ENCODE peak calls at places on chromosomes 2 and 18, in six cellular contexts. J, U, Q, D, S and O are unnamed samples.

GRCh38 chr2:69119104-69119503 is 106.1 kb downstream of the ANTXR1 start:
- DNase-seq in D (peak; percentile 61), Q (no peak), U (peak; percentile 11), J (peak; percentile 77), S (no peak), O (no peak)

GRCh38 chr2:234377761-234378341 is 119.0 kb downstream of the ARL4C start:
- DNase-seq in J (no peak), D (no peak), U (no peak), Q (peak; percentile 45), S (no peak), O (no peak)

GRCh38 chr2:168584934-168585333 is 128.9 kb downstream of the CERS6 start:
- DNase-seq in S (no peak), Q (no peak), U (no peak), J (no peak), D (no peak), O (no peak)

GRCh38 chr2:147846382-147847081 is 1.7 kb downstream of the ACVR2A start:
- DNase-seq in D (no peak), Q (no peak), S (no peak), J (no peak), U (no peak), O (no peak)

GRCh38 chr2:167135691-167136090 is 247.4 kb downstream of the XIRP2 start:
- DNase-seq in Q (no peak), S (no peak), D (no peak), U (no peak), J (no peak), O (no peak)

GRCh38 chr18:79912409-79912991 is 39.0 kb downstream of the SLC66A2 start:
- DNase-seq in D (no peak), Q (peak; percentile 66), U (no peak), S (peak; percentile 80), J (peak; percentile 54), O (no peak)

GRCh38 chr18:7458873-7459272 is 108.2 kb upstream of the PTPRM start:
- DNase-seq in J (no peak), U (no peak), S (no peak), D (no peak), Q (no peak), O (no peak)

GRCh38 chr2:240509667-240510512 is 47.9 kb downstream of the ANKMY1 start:
- DNase-seq in J (no peak), D (no peak), Q (no peak), U (no peak), S (no peak), O (no peak)

GRCh38 chr18:78986018-78986481 is 6.4 kb downstream of the SALL3 start:
- DNase-seq in Q (no peak), J (no peak), D (no peak), S (no peak), U (peak; percentile 75), O (peak; percentile 6)

GRCh38 chr18:58496937-58497336 is 132.0 kb downstream of the ALPK2 start:
- DNase-seq in S (no peak), U (peak; percentile 77), Q (no peak), D (no peak), J (no peak), O (no peak)

GRCh38 chr2:47486858-47487497 is 84.0 kb downstream of the MSH2 start:
- DNase-seq in D (no peak), U (no peak), Q (no peak), J (no peak), S (no peak), O (peak; percentile 26)

GRCh38 chr18:45783097-45784075 is 42.1 kb upstream of the SIGLEC15 start:
- DNase-seq in Q (no peak), S (no peak), D (no peak), J (no peak), U (peak; percentile 71), O (no peak)

GRCh38 chr2:173448938-173449471 is 94.3 kb downstream of the CDCA7 start:
- DNase-seq in Q (peak; percentile 83), D (peak; percentile 88), S (peak; percentile 84), U (peak; percentile 98), J (peak; percentile 79), O (peak; percentile 86)
- H3K4me3 ChIP-seq in Q (peak overlapping the region; percentile 46), D (no peak overlapping the region), S (peak overlapping the region; percentile 48), U (peak overlapping the region; percentile 35), J (peak overlapping the region; percentile 28), O (no peak overlapping the region)

GRCh38 chr2:219124379-219125110 is 36.1 kb downstream of the NHEJ1 start:
- DNase-seq in U (no peak), Q (peak; percentile 41), D (no peak), S (no peak), J (no peak), O (peak; percentile 81)

GRCh38 chr2:219126555-219126954 is 34.1 kb downstream of the NHEJ1 start:
- DNase-seq in U (no peak), J (no peak), D (no peak), Q (no peak), S (no peak), O (peak; percentile 62)

GRCh38 chr2:219127236-219127635 is 33.4 kb downstream of the NHEJ1 start:
- DNase-seq in S (no peak), U (no peak), J (no peak), D (no peak), Q (no peak), O (peak; percentile 59)

GRCh38 chr2:219125225-219125885 is 35.3 kb downstream of the NHEJ1 start:
- DNase-seq in D (no peak), U (no peak), J (no peak), Q (peak; percentile 93), S (peak; percentile 70), O (peak; percentile 89)

GRCh38 chr2:219125886-219126270 is 34.7 kb downstream of the NHEJ1 start:
- DNase-seq in J (no peak), U (no peak), D (no peak), Q (no peak), S (no peak), O (no peak)
- H3K27ac ChIP-seq in J (no peak overlapping the region), U (no peak overlapping the region), D (no peak overlapping the region), Q (no peak overlapping the region), S (no peak overlapping the region), O (peak overlapping the region; percentile 87)

DNA sequence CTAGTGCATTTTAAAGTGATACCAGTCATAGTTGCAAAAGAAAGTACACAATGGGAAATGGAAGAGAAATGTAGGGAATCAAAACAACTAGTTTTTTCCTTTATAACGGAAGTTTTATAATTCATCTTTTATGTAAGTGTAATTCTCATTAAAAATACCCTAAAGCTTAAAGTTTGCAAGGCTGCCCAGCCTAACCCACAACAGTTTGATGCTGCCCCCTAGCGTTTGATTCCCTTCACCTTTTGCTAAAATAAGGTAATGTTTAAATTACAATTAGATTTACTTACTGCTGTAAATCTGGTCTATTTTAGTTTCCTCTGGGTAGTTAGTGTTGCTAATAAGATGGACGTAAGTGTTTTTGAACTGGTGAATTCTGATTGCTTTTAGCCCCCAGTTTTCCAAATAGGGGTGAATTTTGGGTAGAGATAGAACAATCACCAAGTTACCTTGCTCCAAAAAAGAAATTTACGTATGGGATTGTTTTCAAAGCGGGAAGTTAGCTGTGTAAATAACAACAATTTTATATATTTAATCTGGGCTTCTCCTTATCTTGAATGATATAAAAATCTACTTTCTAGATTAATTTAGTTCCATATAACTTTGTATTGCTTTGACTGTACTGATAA is 3.4 kb downstream of the SLC39A10 start:
- DNase-seq in Q (peak; percentile 76), U (peak; percentile 91), D (peak; percentile 73), J (peak; percentile 71), S (no peak), O (peak; percentile 74)
- H3K4me3 ChIP-seq in Q (peak overlapping the region; percentile 83), U (no peak overlapping the region), D (no peak overlapping the region), J (no peak overlapping the region), S (peak overlapping the region; percentile 92), O (no peak overlapping the region)

DNA sequence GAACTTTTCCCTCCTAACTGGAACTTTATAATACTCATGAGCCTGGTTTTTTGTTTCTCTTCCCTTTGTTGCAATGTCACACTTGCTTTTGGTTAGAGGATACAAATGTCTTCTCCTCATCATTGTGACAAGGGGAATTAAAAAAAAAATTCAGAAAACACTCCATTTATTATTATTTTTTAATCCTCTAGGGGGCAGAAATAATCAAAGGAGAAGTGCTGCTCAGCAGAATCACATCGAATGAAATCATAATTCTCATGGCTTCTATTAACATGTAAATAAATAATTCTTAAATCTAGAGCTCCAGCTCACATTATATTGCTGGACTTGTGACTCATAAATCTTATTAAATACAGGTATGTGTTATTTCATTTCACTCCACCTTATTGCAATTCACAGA is 273.8 kb downstream of the TRIB2 start:
- DNase-seq in U (no peak), Q (no peak), S (no peak), D (no peak), J (no peak), O (no peak)
- H3K27ac ChIP-seq in U (no peak overlapping the region), Q (no peak overlapping the region), S (no peak overlapping the region), D (no peak overlapping the region), J (no peak overlapping the region), O (no peak overlapping the region)

GRCh38 chr2:111052621-111053020 is 68.1 kb upstream of the BCL2L11 start:
- DNase-seq in D (no peak), J (no peak), S (no peak), U (no peak), Q (no peak), O (no peak)

GRCh38 chr2:111048856-111049551 is 71.7 kb upstream of the BCL2L11 start:
- DNase-seq in U (no peak), D (no peak), S (no peak), J (no peak), Q (no peak), O (no peak)

GRCh38 chr2:111053266-111053665 is 67.4 kb upstream of the BCL2L11 start:
- DNase-seq in S (no peak), J (no peak), U (no peak), D (no peak), Q (no peak), O (no peak)

GRCh38 chr2:111050701-111051376 is 69.9 kb upstream of the BCL2L11 start:
- DNase-seq in S (no peak), J (no peak), Q (no peak), D (no peak), U (no peak), O (no peak)

GRCh38 chr2:111049792-111050640 is 70.7 kb upstream of the BCL2L11 start:
- DNase-seq in U (no peak), J (no peak), S (no peak), D (no peak), Q (no peak), O (peak; percentile 29)
- H3K4me3 ChIP-seq in U (no peak overlapping the region), J (no peak overlapping the region), S (no peak overlapping the region), D (no peak overlapping the region), Q (no peak overlapping the region), O (no peak overlapping the region)

GRCh38 chr2:119545754-119546445 is 1.7 kb downstream of the CFAP221 start:
- DNase-seq in Q (no peak), S (no peak), J (no peak), U (no peak), D (no peak), O (peak; percentile 85)
- H3K27ac ChIP-seq in Q (no peak overlapping the region), S (no peak overlapping the region), J (no peak overlapping the region), U (no peak overlapping the region), D (no peak overlapping the region), O (no peak overlapping the region)